ENCODE peak calls at places on chromosomes 11 and 22, in eight cellular contexts. One of them, this sample, is unnamed.

GRCh38 chr22:29799217-29799680 is 32.1 kb downstream of the UQCR10 start:
- DNase-seq in heart right ventricle: peak; percentile 84
- DNase-seq in brain microvascular endothelial cell: peak; percentile 78
- DNase-seq in neural progenitor cell: no peak
- DNase-seq in tibial artery: peak; percentile 96
- DNase-seq in OCI-LY7: no peak
- DNase-seq in astrocyte: peak; percentile 94
- DNase-seq in right atrium auricular region: peak; percentile 96
- DNase-seq in this sample: peak; percentile 92

GRCh38 chr11:30311189-30311588 is 11.7 kb upstream of the ARL14EP start:
- DNase-seq in tibial artery: no peak
- DNase-seq in right atrium auricular region: no peak
- DNase-seq in brain microvascular endothelial cell: no peak
- DNase-seq in astrocyte: no peak
- DNase-seq in OCI-LY7: no peak
- DNase-seq in neural progenitor cell: no peak
- DNase-seq in heart right ventricle: no peak
- DNase-seq in this sample: no peak

GRCh38 chr11:11960687-11961086 is 47.7 kb downstream of the DKK3 start:
- DNase-seq in OCI-LY7: no peak
- DNase-seq in tibial artery: no peak
- DNase-seq in neural progenitor cell: no peak
- DNase-seq in right atrium auricular region: no peak
- DNase-seq in brain microvascular endothelial cell: no peak
- DNase-seq in astrocyte: peak; percentile 33
- DNase-seq in heart right ventricle: no peak
- DNase-seq in this sample: no peak

GRCh38 chr11:22456993-22457748 is 119.0 kb downstream of the SLC17A6 start:
- DNase-seq in tibial artery: no peak
- DNase-seq in OCI-LY7: no peak
- DNase-seq in astrocyte: no peak
- DNase-seq in neural progenitor cell: peak; percentile 19
- DNase-seq in heart right ventricle: no peak
- DNase-seq in brain microvascular endothelial cell: no peak
- DNase-seq in right atrium auricular region: no peak
- DNase-seq in this sample: no peak

GRCh38 chr11:65663634-65664200 is 1.0 kb upstream of the RELA start:
- DNase-seq in neural progenitor cell: peak; percentile 52
- DNase-seq in heart right ventricle: peak; percentile 69
- DNase-seq in OCI-LY7: peak; percentile 31
- DNase-seq in right atrium auricular region: no peak
- DNase-seq in brain microvascular endothelial cell: no peak
- DNase-seq in astrocyte: peak; percentile 29
- DNase-seq in tibial artery: peak; percentile 87
- DNase-seq in this sample: no peak

GRCh38 chr11:64516226-64516625 is 74.8 kb upstream of the SLC22A12 start:
- DNase-seq in tibial artery: no peak
- DNase-seq in brain microvascular endothelial cell: no peak
- DNase-seq in OCI-LY7: peak; percentile 31
- DNase-seq in astrocyte: no peak
- DNase-seq in heart right ventricle: no peak
- DNase-seq in neural progenitor cell: no peak
- DNase-seq in right atrium auricular region: no peak
- DNase-seq in this sample: no peak

GRCh38 chr22:22666307-22667091 is 22.1 kb downstream of the GGTLC2 start:
- DNase-seq in OCI-LY7: peak; percentile 75
- DNase-seq in neural progenitor cell: peak; percentile 70
- DNase-seq in right atrium auricular region: no peak
- DNase-seq in astrocyte: no peak
- DNase-seq in heart right ventricle: no peak
- DNase-seq in brain microvascular endothelial cell: peak; percentile 29
- DNase-seq in tibial artery: no peak
- DNase-seq in this sample: no peak

GRCh38 chr11:94676769-94677168 is 91.4 kb upstream of the AMOTL1 start:
- DNase-seq in tibial artery: no peak
- DNase-seq in neural progenitor cell: no peak
- DNase-seq in astrocyte: no peak
- DNase-seq in OCI-LY7: no peak
- DNase-seq in right atrium auricular region: no peak
- DNase-seq in brain microvascular endothelial cell: no peak
- DNase-seq in heart right ventricle: no peak
- DNase-seq in this sample: no peak

GRCh38 chr11:34339149-34340064 is 18.4 kb downstream of the ABTB2 start:
- DNase-seq in right atrium auricular region: no peak
- DNase-seq in neural progenitor cell: no peak
- DNase-seq in heart right ventricle: no peak
- DNase-seq in tibial artery: no peak
- DNase-seq in brain microvascular endothelial cell: no peak
- DNase-seq in astrocyte: no peak
- DNase-seq in OCI-LY7: no peak
- DNase-seq in this sample: no peak

GRCh38 chr22:22767876-22768602 is 119.6 kb upstream of the IGLL5 start:
- DNase-seq in neural progenitor cell: peak; percentile 37
- DNase-seq in astrocyte: no peak
- DNase-seq in OCI-LY7: no peak
- DNase-seq in heart right ventricle: no peak
- DNase-seq in right atrium auricular region: peak; percentile 32
- DNase-seq in brain microvascular endothelial cell: no peak
- DNase-seq in tibial artery: peak; percentile 41
- DNase-seq in this sample: no peak

GRCh38 chr11:66880484-66881211 is 23.8 kb downstream of the LRFN4 start:
- DNase-seq in right atrium auricular region: no peak
- DNase-seq in neural progenitor cell: no peak
- DNase-seq in astrocyte: no peak
- DNase-seq in OCI-LY7: peak; percentile 25
- DNase-seq in brain microvascular endothelial cell: no peak
- DNase-seq in heart right ventricle: no peak
- DNase-seq in tibial artery: no peak
- DNase-seq in this sample: no peak

GRCh38 chr11:69390561-69390960 is 90.9 kb upstream of the LINC01488 start:
- DNase-seq in brain microvascular endothelial cell: no peak
- DNase-seq in OCI-LY7: no peak
- DNase-seq in astrocyte: no peak
- DNase-seq in heart right ventricle: no peak
- DNase-seq in neural progenitor cell: no peak
- DNase-seq in right atrium auricular region: no peak
- DNase-seq in tibial artery: no peak
- DNase-seq in this sample: no peak

GRCh38 chr22:45192701-45193187 is 29.0 kb downstream of the NUP50 start:
- DNase-seq in neural progenitor cell: peak; percentile 68
- DNase-seq in heart right ventricle: no peak
- DNase-seq in astrocyte: no peak
- DNase-seq in tibial artery: no peak
- DNase-seq in brain microvascular endothelial cell: no peak
- DNase-seq in OCI-LY7: no peak
- DNase-seq in right atrium auricular region: no peak
- DNase-seq in this sample: no peak
- TF ChIP-seq CTCF in neural progenitor cell: peak; percentile 44
- TF ChIP-seq CTCF in heart right ventricle: no peak
- TF ChIP-seq CTCF in astrocyte: no peak
- TF ChIP-seq CTCF in tibial artery: no peak
- TF ChIP-seq CTCF in brain microvascular endothelial cell: peak; percentile 51
- TF ChIP-seq CTCF in OCI-LY7: peak; percentile 48
- TF ChIP-seq CTCF in right atrium auricular region: no peak
- TF ChIP-seq CTCF in this sample: no peak

GRCh38 chr11:128491195-128491936 is 96.0 kb downstream of the ETS1 start:
- DNase-seq in heart right ventricle: no peak
- DNase-seq in tibial artery: no peak
- DNase-seq in astrocyte: no peak
- DNase-seq in brain microvascular endothelial cell: no peak
- DNase-seq in neural progenitor cell: no peak
- DNase-seq in OCI-LY7: no peak
- DNase-seq in right atrium auricular region: no peak
- DNase-seq in this sample: no peak
- H3K36me3 ChIP-seq in heart right ventricle: peaks cover 41% of the 10 kb centered on the region
- H3K36me3 ChIP-seq in tibial artery: peaks cover 37% of the 10 kb centered on the region
- H3K36me3 ChIP-seq in astrocyte: peaks cover 36% of the 10 kb centered on the region
- H3K36me3 ChIP-seq in brain microvascular endothelial cell: peaks cover 41% of the 10 kb centered on the region
- H3K36me3 ChIP-seq in neural progenitor cell: no peaks in the 10 kb centered on the region
- H3K36me3 ChIP-seq in OCI-LY7: peaks cover 99% of the 10 kb centered on the region
- H3K36me3 ChIP-seq in right atrium auricular region: peaks cover 33% of the 10 kb centered on the region
- H3K36me3 ChIP-seq in this sample: peaks cover 32% of the 10 kb centered on the region

GRCh38 chr11:10113852-10114251 is 180.2 kb downstream of the SBF2 start:
- DNase-seq in right atrium auricular region: no peak
- DNase-seq in astrocyte: no peak
- DNase-seq in brain microvascular endothelial cell: no peak
- DNase-seq in tibial artery: no peak
- DNase-seq in neural progenitor cell: no peak
- DNase-seq in heart right ventricle: no peak
- DNase-seq in OCI-LY7: no peak
- DNase-seq in this sample: no peak

GRCh38 chr11:10107522-10107921 is 186.5 kb downstream of the SBF2 start:
- DNase-seq in right atrium auricular region: no peak
- DNase-seq in heart right ventricle: no peak
- DNase-seq in astrocyte: no peak
- DNase-seq in brain microvascular endothelial cell: no peak
- DNase-seq in tibial artery: no peak
- DNase-seq in neural progenitor cell: no peak
- DNase-seq in OCI-LY7: no peak
- DNase-seq in this sample: no peak

GRCh38 chr11:10114593-10115404 is 179.2 kb downstream of the SBF2 start:
- DNase-seq in OCI-LY7: no peak
- DNase-seq in right atrium auricular region: no peak
- DNase-seq in tibial artery: no peak
- DNase-seq in neural progenitor cell: no peak
- DNase-seq in heart right ventricle: no peak
- DNase-seq in brain microvascular endothelial cell: no peak
- DNase-seq in astrocyte: no peak
- DNase-seq in this sample: no peak

GRCh38 chr11:10108901-10109665 is 184.9 kb downstream of the SBF2 start:
- DNase-seq in OCI-LY7: no peak
- DNase-seq in tibial artery: peak; percentile 74
- DNase-seq in heart right ventricle: no peak
- DNase-seq in neural progenitor cell: no peak
- DNase-seq in right atrium auricular region: no peak
- DNase-seq in astrocyte: peak; percentile 5
- DNase-seq in brain microvascular endothelial cell: no peak
- DNase-seq in this sample: no peak

GRCh38 chr11:10109836-10110235 is 184.2 kb downstream of the SBF2 start:
- DNase-seq in brain microvascular endothelial cell: no peak
- DNase-seq in right atrium auricular region: no peak
- DNase-seq in neural progenitor cell: no peak
- DNase-seq in heart right ventricle: no peak
- DNase-seq in OCI-LY7: no peak
- DNase-seq in astrocyte: peak; percentile 59
- DNase-seq in tibial artery: no peak
- DNase-seq in this sample: no peak
- H3K27ac ChIP-seq in brain microvascular endothelial cell: no peak overlapping the region
- H3K27ac ChIP-seq in right atrium auricular region: peak overlapping the region; percentile 27
- H3K27ac ChIP-seq in neural progenitor cell: no peak overlapping the region
- H3K27ac ChIP-seq in heart right ventricle: no peak overlapping the region
- H3K27ac ChIP-seq in OCI-LY7: no peak overlapping the region
- H3K27ac ChIP-seq in astrocyte: no peak overlapping the region
- H3K27ac ChIP-seq in tibial artery: peak overlapping the region; percentile 30
- H3K27ac ChIP-seq in this sample: no peak overlapping the region

GRCh38 chr11:122100222-122101080 is 15.6 kb downstream of the BLID start:
- DNase-seq in right atrium auricular region: peak; percentile 67
- DNase-seq in neural progenitor cell: peak; percentile 74
- DNase-seq in heart right ventricle: peak; percentile 50
- DNase-seq in tibial artery: peak; percentile 86
- DNase-seq in OCI-LY7: no peak
- DNase-seq in astrocyte: peak; percentile 77
- DNase-seq in brain microvascular endothelial cell: no peak
- DNase-seq in this sample: peak; percentile 19

GRCh38 chr11:122099345-122100045 is 16.5 kb downstream of the BLID start:
- DNase-seq in OCI-LY7: no peak
- DNase-seq in heart right ventricle: no peak
- DNase-seq in right atrium auricular region: no peak
- DNase-seq in tibial artery: no peak
- DNase-seq in neural progenitor cell: no peak
- DNase-seq in brain microvascular endothelial cell: no peak
- DNase-seq in astrocyte: peak; percentile 67
- DNase-seq in this sample: no peak

GRCh38 chr11:122103366-122103765 is 12.6 kb downstream of the BLID start:
- DNase-seq in neural progenitor cell: no peak
- DNase-seq in astrocyte: peak; percentile 78
- DNase-seq in heart right ventricle: no peak
- DNase-seq in brain microvascular endothelial cell: no peak
- DNase-seq in tibial artery: no peak
- DNase-seq in OCI-LY7: no peak
- DNase-seq in right atrium auricular region: no peak
- DNase-seq in this sample: no peak

GRCh38 chr11:122102426-122102825 is 13.6 kb downstream of the BLID start:
- DNase-seq in astrocyte: no peak
- DNase-seq in brain microvascular endothelial cell: no peak
- DNase-seq in OCI-LY7: no peak
- DNase-seq in right atrium auricular region: no peak
- DNase-seq in neural progenitor cell: no peak
- DNase-seq in tibial artery: no peak
- DNase-seq in heart right ventricle: no peak
- DNase-seq in this sample: no peak

GRCh38 chr11:122101625-122102291 is 14.3 kb downstream of the BLID start:
- DNase-seq in right atrium auricular region: peak; percentile 85
- DNase-seq in tibial artery: peak; percentile 90
- DNase-seq in astrocyte: peak; percentile 88
- DNase-seq in heart right ventricle: peak; percentile 44
- DNase-seq in neural progenitor cell: peak; percentile 86
- DNase-seq in OCI-LY7: no peak
- DNase-seq in brain microvascular endothelial cell: peak; percentile 74
- DNase-seq in this sample: peak; percentile 86
- TF ChIP-seq CTCF in right atrium auricular region: peak; percentile 84
- TF ChIP-seq CTCF in tibial artery: peak; percentile 64
- TF ChIP-seq CTCF in astrocyte: peak; percentile 26
- TF ChIP-seq CTCF in heart right ventricle: peak; percentile 56
- TF ChIP-seq CTCF in neural progenitor cell: peak; percentile 61
- TF ChIP-seq CTCF in OCI-LY7: peak; percentile 11
- TF ChIP-seq CTCF in brain microvascular endothelial cell: peak; percentile 69
- TF ChIP-seq CTCF in this sample: peak; percentile 60

GRCh38 chr11:10793470-10794255 is 15.1 kb downstream of the EIF4G2 start:
- DNase-seq in right atrium auricular region: no peak
- DNase-seq in neural progenitor cell: no peak
- DNase-seq in heart right ventricle: no peak
- DNase-seq in OCI-LY7: no peak
- DNase-seq in tibial artery: no peak
- DNase-seq in astrocyte: no peak
- DNase-seq in brain microvascular endothelial cell: no peak
- DNase-seq in this sample: no peak
- H3K36me3 ChIP-seq in right atrium auricular region: peaks cover 30% of the 10 kb centered on the region
- H3K36me3 ChIP-seq in neural progenitor cell: peaks cover 26% of the 10 kb centered on the region
- H3K36me3 ChIP-seq in heart right ventricle: peaks cover 36% of the 10 kb centered on the region
- H3K36me3 ChIP-seq in OCI-LY7: peaks cover 40% of the 10 kb centered on the region
- H3K36me3 ChIP-seq in tibial artery: peaks cover 34% of the 10 kb centered on the region
- H3K36me3 ChIP-seq in astrocyte: peaks cover 27% of the 10 kb centered on the region
- H3K36me3 ChIP-seq in brain microvascular endothelial cell: peaks cover 33% of the 10 kb centered on the region
- H3K36me3 ChIP-seq in this sample: peaks cover 26% of the 10 kb centered on the region